ENCODE peak calls at places on chromosomes 5 and 9, in five cellular contexts. C is endothelial cell of umbilical vein; K is K562; Z is CD4-positive, alpha-beta T cell; R is activated T-cell treated with anti-CD3 and anti-CD28 coated beads for 1 hour. B is an unnamed sample.

GRCh38 chr9:69981686-69982450 is 61.8 kb upstream of the MAMDC2 start:
- DNase-seq in C (peak; percentile 32), R (no peak), Z (no peak), K (no peak), B (no peak)

GRCh38 chr9:91712811-91713210 is 237.2 kb downstream of the ROR2 start:
- DNase-seq in R (no peak), Z (no peak), C (no peak), K (no peak), B (no peak)

GRCh38 chr5:168282120-168282519 is 9.3 kb upstream of the WWC1 start:
- DNase-seq in Z (no peak), C (no peak), K (no peak), R (no peak), B (no peak)

GRCh38 chr9:88593537-88594185 is 58.7 kb downstream of the NXNL2 start:
- DNase-seq in C (peak; percentile 39), K (peak; percentile 54), Z (peak; percentile 34), R (peak; percentile 54), B (peak; percentile 39)

GRCh38 chr9:136372561-136373299 is 739 bp downstream of the CARD9 start:
- DNase-seq in Z (no peak), C (peak; percentile 12), R (no peak), K (peak; percentile 79), B (no peak)

GRCh38 chr5:175329976-175330375 is 114.0 kb downstream of the DRD1 start:
- DNase-seq in K (no peak), C (no peak), R (no peak), Z (no peak), B (no peak)

GRCh38 chr5:42636425-42636824 is 120.2 kb upstream of the CCDC152 start:
- DNase-seq in R (no peak), C (no peak), Z (no peak), K (peak; percentile 54), B (peak; percentile 17)

GRCh38 chr9:71683598-71684235 is 84.6 kb downstream of the CEMIP2 start:
- DNase-seq in R (no peak), Z (no peak), C (no peak), K (no peak), B (no peak)

GRCh38 chr9:81833563-81834345 is 94.5 kb upstream of the SPATA31D4 start:
- DNase-seq in Z (no peak), R (no peak), K (no peak), C (peak; percentile 62), B (no peak)

GRCh38 chr9:33795281-33795680 is at the start of gene PRSS3:
- DNase-seq in K (no peak), Z (no peak), R (no peak), C (no peak), B (no peak)

GRCh38 chr5:179211076-179211475 is 134.2 kb downstream of the ADAMTS2 start:
- DNase-seq in K (no peak), C (no peak), Z (no peak), R (no peak), B (no peak)

GRCh38 chr9:99465231-99465891 is 243.3 kb downstream of the SEC61B start:
- DNase-seq in K (no peak), R (no peak), C (no peak), Z (no peak), B (no peak)

GRCh38 chr9:70566743-70567142 is 152.3 kb upstream of the KLF9 start:
- DNase-seq in C (no peak), K (no peak), R (no peak), Z (no peak), B (no peak)

GRCh38 chr9:110408598-110408997 is 70.9 kb upstream of the TXNDC8 start:
- DNase-seq in C (no peak), K (no peak), Z (no peak), R (no peak), B (no peak)

GRCh38 chr9:93620881-93621820 is 44.8 kb downstream of the PHF2 start:
- DNase-seq in K (no peak), C (no peak), R (no peak), Z (no peak), B (no peak)

GRCh38 chr5:98624145-98624880 is 149.2 kb upstream of the RGMB start:
- DNase-seq in R (no peak), K (no peak), Z (no peak), C (no peak), B (no peak)

GRCh38 chr9:34896112-34896511 is 62.0 kb upstream of the PHF24 start:
- DNase-seq in R (no peak), K (no peak), C (no peak), Z (no peak), B (no peak)

GRCh38 chr5:157914389-157914788 is 55.4 kb upstream of the CLINT1 start:
- DNase-seq in Z (no peak), R (no peak), C (no peak), K (no peak), B (no peak)

GRCh38 chr5:1037671-1038416 is 29.2 kb downstream of the NKD2 start:
- DNase-seq in C (no peak), K (no peak), R (no peak), Z (peak; percentile 4), B (no peak)

GRCh38 chr5:159341914-159342313 is 11.6 kb upstream of the IL12B start:
- DNase-seq in Z (peak; percentile 60), C (no peak), K (peak; percentile 68), R (peak; percentile 16), B (peak; percentile 62)

GRCh38 chr9:136082496-136083361 is 12.4 kb downstream of the NACC2 start:
- DNase-seq in R (no peak), K (no peak), Z (no peak), C (no peak), B (no peak)

B was measured in HEK293T.